ENCODE peak calls at places on chromosome 1, in six cellular contexts. V is coronary artery; I is ELR; Y is fibroblast of the conjunctiva; K is WTC11; S is activated CD8-positive, alpha-beta memory T cell treated with anti-CD3 and anti-CD28 coated beads for 24 hours. M is an unnamed sample.

GRCh38 chr1:38919075-38919474 is 22.6 kb downstream of the RHBDL2 start:
- DNase-seq in K (no peak), I (no peak), S (no peak), V (no peak), Y (no peak), M (no peak)

GRCh38 chr1:2042830-2043773 is 7.1 kb upstream of the PRKCZ start:
- DNase-seq in V (no peak), Y (no peak), S (no peak), K (no peak), I (no peak), M (no peak)

GRCh38 chr1:206508956-206509355 is 1.6 kb downstream of the RASSF5 start:
- DNase-seq in S (no peak), V (no peak), K (no peak), I (no peak), Y (no peak), M (no peak)

GRCh38 chr1:7885513-7886298 is 32.8 kb upstream of the UTS2 start:
- DNase-seq in K (peak; percentile 100), I (peak; percentile 18), S (no peak), V (no peak), Y (no peak), M (no peak)

GRCh38 chr1:147892731-147893214 is 9.8 kb upstream of the GJA8 start:
- DNase-seq in V (no peak), K (peak; percentile 31), S (no peak), Y (peak; percentile 51), I (peak; percentile 68), M (peak; percentile 10)

GRCh38 chr1:86375688-86376087 is 20.4 kb downstream of the ODF2L start:
- DNase-seq in Y (no peak), S (no peak), V (no peak), I (no peak), K (no peak), M (no peak)

GRCh38 chr1:2962946-2963345 is 58.3 kb upstream of the ACTRT2 start:
- DNase-seq in V (no peak), S (no peak), I (no peak), Y (no peak), K (no peak), M (no peak)

GRCh38 chr1:147504801-147505303 is 36.4 kb upstream of the BCL9 start:
- DNase-seq in S (no peak), I (peak; percentile 10), Y (no peak), K (peak; percentile 85), V (no peak), M (no peak)

GRCh38 chr1:17005365-17005740 is 6.4 kb downstream of the ATP13A2 start:
- DNase-seq in V (no peak), Y (no peak), K (no peak), I (no peak), S (no peak), M (no peak)

GRCh38 chr1:8962812-8963669 is 17.4 kb downstream of the CA6 start:
- DNase-seq in K (peak; percentile 80), V (no peak), S (no peak), I (peak; percentile 74), Y (peak; percentile 9), M (no peak)

GRCh38 chr1:47682786-47683350 is 245.0 kb downstream of the FOXD2 start:
- DNase-seq in I (no peak), S (peak; percentile 33), Y (no peak), K (no peak), V (peak; percentile 53), M (no peak)

M was measured in amniotic stem cell.